ENCODE peak calls at places on chromosomes 13 and 19, in ten cellular contexts. L, T, F, R, S, H, V, Y, O and C are unnamed samples.

GRCh38 chr19:1933245-1933644 is 7.7 kb upstream of the CSNK1G2 start:
- DNase-seq in L (no peak), S (no peak), R (no peak), T (no peak), H (no peak), Y (no peak), F (no peak), O (no peak), V (no peak), C (no peak)

GRCh38 chr13:106916329-106916728 is 348.4 kb upstream of the ARGLU1 start:
- DNase-seq in O (no peak), V (no peak), F (no peak), Y (no peak), T (no peak), S (no peak), L (no peak), H (no peak), R (no peak), C (no peak)

GRCh38 chr19:48364564-48365363 is 597 bp downstream of the SYNGR4 start:
- DNase-seq in R (no peak), O (no peak), Y (peak), H (no peak), S (no peak), L (peak), V (no peak), T (no peak), F (no peak), C (no peak)

GRCh38 chr19:55383279-55383788 is 758 bp downstream of the TMEM238 start:
- DNase-seq in F (no peak), V (no peak), O (no peak), R (no peak), Y (no peak), S (no peak), H (no peak), L (no peak), T (no peak), C (no peak)

GRCh38 chr19:18989316-18989715 is 44.0 kb downstream of the SUGP2 start:
- DNase-seq in Y (no peak), L (no peak), O (no peak), R (no peak), S (no peak), T (no peak), F (no peak), H (no peak), V (no peak), C (no peak)

GRCh38 chr13:46571189-46571901 is 18.4 kb downstream of the LRCH1 start:
- DNase-seq in V (no peak), Y (no peak), F (no peak), O (no peak), H (no peak), T (no peak), S (no peak), L (no peak), R (no peak), C (no peak)

GRCh38 chr19:582497-583197 is 7.0 kb upstream of the HCN2 start:
- DNase-seq in H (no peak), Y (no peak), R (no peak), S (no peak), O (no peak), T (no peak), F (no peak), L (no peak), V (no peak), C (no peak)

GRCh38 chr19:10517361-10517759 is at the start of gene S1PR5:
- DNase-seq in T (no peak), V (no peak), O (no peak), F (no peak), H (peak), S (no peak), R (no peak), L (no peak), Y (no peak), C (no peak)

GRCh38 chr13:98541211-98541610 is 35.7 kb downstream of the STK24 start:
- DNase-seq in R (no peak), O (no peak), L (no peak), Y (no peak), T (no peak), H (no peak), F (no peak), V (no peak), S (no peak), C (peak)

GRCh38 chr13:106520205-106521004 is 15.1 kb downstream of the EFNB2 start:
- DNase-seq in F (no peak), S (no peak), H (no peak), T (no peak), L (no peak), O (no peak), Y (no peak), R (peak), V (no peak), C (peak)

GRCh38 chr13:110200276-110200675 is 106.7 kb downstream of the COL4A1 start:
- DNase-seq in Y (no peak), S (no peak), F (no peak), O (no peak), V (no peak), T (no peak), R (no peak), H (no peak), L (no peak), C (no peak)